ENCODE peak calls at places on chromosomes 11 and 22, in eight cellular contexts. J is CD8-positive, alpha-beta T cell; M is brain microvascular endothelial cell; P is epithelial cell of esophagus; A is AG10803; N is tibial artery; F is neural progenitor cell; G is Peyer's patch. H is an unnamed sample.

GRCh38 chr11:78354741-78355705 is 62.6 kb downstream of the GAB2 start:
- DNase-seq in J (no peak), M (no peak), P (no peak), A (peak), N (no peak), F (peak), G (no peak), H (no peak)

GRCh38 chr11:65013692-65014145 is 241 bp upstream of the ARL2 start:
- DNase-seq in J (peak), M (peak), P (peak), A (peak), N (peak), F (peak), G (peak), H (peak)

GRCh38 chr22:27514612-27515011 is 286.9 kb downstream of the MN1 start:
- DNase-seq in J (no peak), M (no peak), P (no peak), A (no peak), N (no peak), F (no peak), G (no peak), H (no peak)

GRCh38 chr11:15926071-15926470 is 430.3 kb downstream of the SOX6 start:
- DNase-seq in J (no peak), M (no peak), P (peak), A (no peak), N (no peak), F (no peak), G (no peak), H (no peak)

GRCh38 chr11:20592741-20593140 is 6.7 kb upstream of the SLC6A5 start:
- DNase-seq in J (no peak), M (no peak), P (no peak), A (no peak), N (no peak), F (no peak), G (no peak), H (no peak)

GRCh38 chr22:29226246-29226981 is 20.7 kb downstream of the EMID1 start:
- DNase-seq in J (no peak), M (no peak), P (no peak), A (no peak), N (no peak), F (no peak), G (no peak), H (no peak)

GRCh38 chr11:88434333-88434976 is 96.9 kb upstream of the CTSC start:
- DNase-seq in J (no peak), M (no peak), P (peak), A (no peak), N (no peak), F (no peak), G (no peak), H (no peak)

GRCh38 chr22:38788016-38788415 is 5.9 kb downstream of the DNAL4 start:
- DNase-seq in J (no peak), M (peak), P (no peak), A (no peak), N (no peak), F (no peak), G (no peak), H (no peak)

GRCh38 chr11:123461164-123461563 is 31.1 kb downstream of the GRAMD1B start:
- DNase-seq in J (no peak), M (no peak), P (no peak), A (peak), N (no peak), F (no peak), G (no peak), H (no peak)

GRCh38 chr11:5689551-5689983 is at the start of gene TRIM22:
- DNase-seq in J (peak), M (peak), P (peak), A (peak), N (peak), F (peak), G (no peak), H (no peak)

GRCh38 chr11:2724114-2724513 is 24.3 kb upstream of the KCNQ1OT1 start:
- DNase-seq in J (no peak), M (no peak), P (no peak), A (no peak), N (no peak), F (no peak), G (no peak), H (no peak)

DNA sequence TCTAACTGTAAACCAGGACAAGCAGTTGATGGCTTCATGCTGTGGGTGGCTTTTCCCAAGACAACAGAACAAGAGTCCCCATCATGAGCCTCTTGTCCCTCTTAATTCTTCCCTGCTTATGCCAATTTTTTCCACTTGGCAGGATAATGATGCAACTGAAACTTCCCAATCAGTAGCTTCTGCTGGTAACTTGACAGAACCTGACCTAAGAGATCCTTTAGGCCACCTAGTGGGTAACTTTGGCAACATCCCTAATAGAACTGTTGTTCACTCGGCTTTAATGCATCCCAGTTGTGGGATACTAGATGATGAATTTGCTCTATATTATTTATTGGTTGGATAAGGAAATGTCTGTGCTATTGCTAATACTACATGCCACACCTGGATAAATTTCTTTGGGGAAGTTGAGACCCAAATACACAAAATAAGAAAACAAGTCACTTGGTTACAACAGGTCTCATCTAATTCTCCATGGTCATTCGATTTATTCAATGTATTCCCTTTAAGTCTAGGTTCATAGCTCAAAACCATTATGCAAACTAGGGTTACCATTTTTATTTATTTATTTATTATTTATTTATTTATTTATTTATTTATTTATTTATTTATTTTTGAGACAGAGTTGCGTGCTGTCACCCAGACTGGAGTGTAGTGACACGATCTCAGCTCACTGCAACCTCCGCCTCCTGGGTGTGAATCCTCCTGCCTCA is 41.4 kb upstream of the NFAM1 start:
- DNase-seq in J (peak), M (peak), P (peak), A (peak), N (no peak), F (peak), G (no peak), H (no peak)
- TF ChIP-seq CTCF in J (peak), M (peak), P (peak), A (peak), N (peak), F (peak), G (peak), H (peak)

GRCh38 chr11:121841487-121842167 is 274.4 kb downstream of the BLID start:
- DNase-seq in J (no peak), M (peak), P (no peak), A (peak), N (no peak), F (peak), G (no peak), H (no peak)
- H3K4me3 ChIP-seq in J (no peak), M (no peak), P (no peak), A (no peak), N (no peak), F (no peak), G (no peak), H (no peak)

DNA sequence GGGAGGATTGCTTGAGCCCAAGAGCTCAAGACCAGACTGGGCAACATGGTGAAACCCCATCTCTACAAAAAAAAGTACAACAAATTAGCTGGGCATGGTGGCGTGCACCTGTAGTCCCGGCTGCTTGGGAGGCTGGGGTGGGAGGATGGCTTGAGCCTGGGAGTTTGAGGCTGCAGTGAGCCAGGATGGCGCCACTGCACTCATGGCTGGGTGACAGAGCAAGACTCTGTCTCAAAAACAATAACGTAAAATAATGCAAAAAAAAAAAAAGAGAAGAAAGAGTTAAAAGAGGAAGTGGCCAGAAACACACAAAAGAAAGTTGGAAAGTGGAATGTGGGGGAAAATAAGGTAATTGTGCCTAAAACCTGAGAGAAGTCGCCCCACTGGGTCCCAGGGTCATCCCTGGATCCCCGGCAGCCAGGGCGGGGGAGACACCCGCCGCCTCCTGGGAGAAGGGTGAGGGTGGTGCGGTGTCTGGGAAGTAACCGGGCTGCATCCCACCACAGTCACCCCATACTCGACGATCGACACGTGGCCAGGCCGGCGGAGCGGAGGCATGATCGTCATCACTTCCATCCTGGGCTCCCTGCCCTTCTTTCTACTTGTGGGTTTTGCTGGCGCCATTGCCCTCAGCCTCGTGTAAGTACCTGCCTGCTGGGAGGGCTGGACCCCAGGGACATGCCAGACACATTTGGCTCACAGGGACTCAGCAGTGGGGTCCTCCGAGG is 8.1 kb downstream of the UPK3A start:
- DNase-seq in J (no peak), M (no peak), P (no peak), A (no peak), N (no peak), F (no peak), G (no peak), H (no peak)
- TF ChIP-seq CTCF in J (no peak), M (no peak), P (no peak), A (no peak), N (no peak), F (no peak), G (no peak), H (no peak)

DNA sequence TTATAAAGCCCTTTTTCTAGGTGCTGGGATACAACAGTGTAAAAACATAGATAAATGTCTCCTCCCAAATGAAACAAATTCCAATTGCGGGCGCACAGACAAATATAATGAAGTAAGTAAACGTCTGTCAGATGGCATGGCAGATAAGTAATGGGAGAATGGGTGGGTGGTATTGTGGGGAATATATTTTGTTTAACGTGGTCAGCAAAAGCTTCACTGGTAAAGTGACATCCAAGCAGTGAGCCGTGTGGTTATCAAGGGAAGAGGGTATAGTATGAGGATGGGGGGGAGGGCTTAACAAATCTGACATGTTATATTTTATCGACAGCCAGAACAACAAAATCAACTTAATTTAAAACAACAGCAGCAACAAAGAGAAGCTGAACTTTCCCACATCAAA is 1.2 kb downstream of the SVIP start:
- DNase-seq in J (no peak), M (no peak), P (no peak), A (no peak), N (no peak), F (no peak), G (no peak), H (no peak)
- H3K4me3 ChIP-seq in J (peak), M (peak), P (no peak), A (no peak), N (peak), F (peak), G (no peak), H (no peak)

DNA sequence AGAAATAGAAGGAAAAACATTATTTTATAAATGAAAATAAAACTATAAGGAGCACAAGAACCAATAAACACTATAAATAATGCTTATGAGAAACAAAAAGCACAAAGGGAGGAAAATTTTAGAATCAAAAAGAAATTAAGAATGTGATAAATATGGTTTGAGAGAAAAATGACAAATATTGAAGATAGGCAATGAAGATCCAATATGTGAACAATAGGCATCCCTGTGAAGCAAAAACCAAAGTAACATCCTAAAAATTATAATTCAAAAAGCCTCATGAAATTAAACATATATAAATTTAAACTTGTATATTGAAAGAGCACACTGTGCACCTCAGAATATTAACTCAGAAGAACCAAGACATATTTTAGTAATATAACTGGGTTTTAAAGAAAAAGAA is 216.2 kb downstream of the GRIK4 start:
- DNase-seq in J (no peak), M (no peak), P (no peak), A (no peak), N (no peak), F (no peak), G (no peak), H (no peak)
- TF ChIP-seq CTCF in J (no peak), M (no peak), P (no peak), A (no peak), N (no peak), F (no peak), G (no peak), H (no peak)

GRCh38 chr11:111528557-111528956 is 12.0 kb upstream of the LAYN start:
- DNase-seq in J (peak), M (no peak), P (no peak), A (peak), N (no peak), F (no peak), G (no peak), H (no peak)

GRCh38 chr11:111532365-111532709 is 8.2 kb upstream of the LAYN start:
- DNase-seq in J (no peak), M (no peak), P (peak), A (no peak), N (no peak), F (no peak), G (no peak), H (no peak)

GRCh38 chr11:111530091-111530490 is 10.4 kb upstream of the LAYN start:
- DNase-seq in J (no peak), M (no peak), P (peak), A (peak), N (no peak), F (no peak), G (no peak), H (no peak)

GRCh38 chr11:111531156-111531555 is 9.4 kb upstream of the LAYN start:
- DNase-seq in J (no peak), M (no peak), P (peak), A (no peak), N (no peak), F (no peak), G (no peak), H (no peak)

DNA sequence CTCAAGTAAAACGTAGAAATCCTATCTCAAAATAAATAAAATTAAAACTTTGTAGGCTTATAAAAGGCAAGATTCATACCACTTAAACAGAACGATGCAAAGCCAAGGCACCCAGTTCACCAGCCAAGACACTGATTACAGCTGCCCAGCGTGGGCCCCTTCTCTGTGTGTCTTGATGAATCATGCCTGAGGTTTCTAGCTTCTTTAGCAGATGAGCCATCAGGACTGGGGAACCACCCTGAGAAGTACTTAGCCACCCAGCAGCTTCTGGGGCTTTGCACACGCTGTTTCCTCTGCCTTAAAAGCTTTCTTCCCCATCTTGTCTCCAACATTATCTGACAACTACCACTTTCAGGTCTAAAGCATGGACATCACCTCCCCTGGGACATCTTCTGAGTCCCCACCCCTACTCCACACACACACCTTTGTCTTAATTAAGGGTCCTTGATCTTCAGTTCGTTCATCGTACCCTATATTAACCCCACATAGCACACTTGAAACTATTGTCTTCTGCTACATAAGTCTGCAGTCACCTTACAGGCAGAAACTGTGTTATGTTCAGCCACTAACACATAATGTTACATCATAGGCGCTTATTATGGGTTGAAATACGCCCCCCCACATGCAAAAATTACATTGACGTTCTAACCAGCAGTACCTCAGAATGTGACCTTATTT is 8.7 kb upstream of the LAYN start:
- DNase-seq in J (peak), M (peak), P (peak), A (peak), N (no peak), F (no peak), G (no peak), H (no peak)
- H3K4me3 ChIP-seq in J (no peak), M (no peak), P (no peak), A (no peak), N (no peak), F (no peak), G (no peak), H (no peak)

GRCh38 chr11:103257360-103257759 is 148.1 kb downstream of the DYNC2H1 start:
- DNase-seq in J (no peak), M (peak), P (peak), A (peak), N (no peak), F (peak), G (no peak), H (no peak)
- TF ChIP-seq CTCF in J (no peak), M (peak), P (peak), A (peak), N (no peak), F (peak), G (no peak), H (no peak)

GRCh38 chr11:70326365-70326803 is 55.9 kb downstream of the PPFIA1 start:
- DNase-seq in J (no peak), M (no peak), P (peak), A (peak), N (no peak), F (no peak), G (no peak), H (no peak)
- H3K4me3 ChIP-seq in J (no peak), M (no peak), P (no peak), A (peak), N (no peak), F (no peak), G (no peak), H (no peak)

H was measured in esophagus squamous epithelium.